ENCODE peak calls at places on chromosomes 3 and 15, in four cellular contexts. O is K562, V is HCT116, J is HepG2. Z is an unnamed sample.

GRCh38 chr3:75321060-75321459 is 343.1 kb upstream of the FRG2C start:
- DNase-seq in J (no peak), V (no peak), O (no peak), Z (no peak)

GRCh38 chr3:170178631-170179030 is 2.9 kb downstream of the PHC3 start:
- DNase-seq in O (no peak), J (no peak), V (no peak), Z (no peak)

GRCh38 chr15:81865850-81866537 is 179.8 kb downstream of the MEX3B start:
- DNase-seq in V (no peak), O (no peak), J (no peak), Z (no peak)

GRCh38 chr3:23183731-23184130 is 19.4 kb upstream of the UBE2E2 start:
- DNase-seq in J (peak; percentile 43), O (no peak), V (peak; percentile 54), Z (peak; percentile 22)

GRCh38 chr15:61195116-61196002 is 33.7 kb downstream of the RORA start:
- DNase-seq in J (peak; percentile 23), O (peak; percentile 46), V (peak; percentile 26), Z (peak; percentile 39)

GRCh38 chr3:172261053-172261452 is 187.2 kb downstream of the GHSR start:
- DNase-seq in V (no peak), J (no peak), O (no peak), Z (no peak)

GRCh38 chr3:193744822-193745684 is 152.0 kb downstream of the OPA1 start:
- DNase-seq in J (peak; percentile 69), V (no peak), O (no peak), Z (no peak)

GRCh38 chr3:69103123-69103522 is 18.4 kb downstream of the ARL6IP5 start:
- DNase-seq in J (no peak), O (no peak), V (no peak), Z (no peak)

GRCh38 chr3:123449986-123450474 is 1.1 kb upstream of the ADCY5 start:
- DNase-seq in V (no peak), J (no peak), O (no peak), Z (no peak)

GRCh38 chr15:46277994-46278885 is 643.4 kb downstream of the SQOR start:
- DNase-seq in V (no peak), O (no peak), J (no peak), Z (no peak)

GRCh38 chr3:115401298-115401697 is 222.0 kb upstream of the GAP43 start:
- DNase-seq in O (no peak), J (no peak), V (no peak), Z (no peak)

GRCh38 chr15:85414991-85415390 is 34.6 kb downstream of the AKAP13 start:
- DNase-seq in O (no peak), J (no peak), V (no peak), Z (no peak)

GRCh38 chr3:37671000-37671483 is 190.6 kb upstream of the CTDSPL start:
- DNase-seq in J (no peak), O (no peak), V (no peak), Z (no peak)

GRCh38 chr3:37668431-37668830 is 193.2 kb upstream of the CTDSPL start:
- DNase-seq in V (no peak), J (no peak), O (no peak), Z (no peak)

GRCh38 chr3:37668831-37669610 is 192.7 kb upstream of the CTDSPL start:
- DNase-seq in V (no peak), J (no peak), O (no peak), Z (no peak)

GRCh38 chr3:37666618-37667017 is 195.1 kb upstream of the CTDSPL start:
- DNase-seq in O (no peak), J (no peak), V (no peak), Z (no peak)

DNA sequence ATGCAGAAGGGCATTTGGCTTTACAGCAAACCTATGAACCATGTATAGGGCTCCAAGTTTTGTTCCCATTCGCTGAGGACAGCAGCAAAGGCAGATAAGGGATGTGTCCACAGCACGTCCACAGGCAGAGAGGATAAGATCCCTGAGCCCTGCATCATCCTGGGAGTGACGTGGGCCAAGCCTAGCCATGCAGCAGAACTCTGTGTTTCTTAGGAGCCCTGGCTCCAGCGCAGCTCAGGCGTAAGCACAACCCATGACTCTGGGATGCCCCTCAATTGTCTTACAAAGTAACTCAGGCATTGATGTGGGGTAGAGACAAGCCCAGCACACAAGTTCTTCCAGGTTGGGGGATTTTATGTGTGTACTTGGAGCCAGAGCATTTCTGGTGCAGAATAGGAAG is 194.3 kb upstream of the CTDSPL start:
- DNase-seq in O (no peak), J (no peak), V (no peak), Z (no peak)
- H3K4me1 ChIP-seq in O (no peaks in the 10 kb centered on the region), J (no peaks in the 10 kb centered on the region), V (no peaks in the 10 kb centered on the region), Z (no peaks in the 10 kb centered on the region)

GRCh38 chr15:55977225-55977624 is 16.2 kb downstream of the NEDD4 start:
- DNase-seq in J (no peak), V (no peak), O (no peak), Z (no peak)
- TF ChIP-seq TCF7L2 in J (no peak), V (no peak), O (no peak), Z (no peak)

GRCh38 chr3:71250026-71250425 is 333.5 kb downstream of the FOXP1 start:
- DNase-seq in O (no peak), V (no peak), J (no peak), Z (no peak)
- H3K4me1 ChIP-seq in O (peaks cover 12% of the 10 kb centered on the region), V (no peaks in the 10 kb centered on the region), J (peaks cover 90% of the 10 kb centered on the region), Z (no peaks in the 10 kb centered on the region)

DNA sequence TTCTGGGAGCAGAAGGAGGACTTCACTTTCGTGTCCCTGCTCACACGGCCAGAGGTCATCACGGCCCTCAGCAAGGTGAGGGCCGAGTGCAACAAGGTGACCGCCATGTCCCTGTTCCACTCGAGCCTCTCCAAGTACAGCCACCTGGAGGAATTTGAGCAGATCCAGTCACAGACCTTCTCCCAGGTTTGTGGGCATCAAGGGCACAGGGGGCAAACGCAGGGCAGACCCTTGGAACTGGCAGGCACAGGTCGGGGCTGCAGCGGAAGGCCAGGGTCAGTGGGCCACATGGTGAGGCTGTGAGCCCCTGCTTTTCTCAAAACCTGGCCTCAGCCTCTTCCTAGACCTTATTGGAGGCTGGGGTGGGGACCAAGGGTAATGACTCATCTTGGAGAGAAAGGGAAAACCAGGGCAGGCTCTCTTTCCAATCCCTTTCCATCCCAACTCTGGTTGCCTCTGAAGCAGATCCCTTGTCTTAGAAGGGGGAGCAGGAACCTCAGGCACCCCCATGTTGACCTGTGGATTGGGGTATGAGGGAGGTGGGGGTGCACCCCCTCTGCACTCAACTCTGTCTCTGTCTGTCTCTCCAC is 29.5 kb downstream of the DNAH1 start:
- DNase-seq in O (no peak), V (no peak), J (no peak), Z (no peak)
- TF ChIP-seq TCF7L2 in O (no peak), V (no peak), J (no peak), Z (no peak)

GRCh38 chr15:67142142-67143092 is 77.0 kb downstream of the SMAD3 start:
- DNase-seq in J (no peak), O (no peak), V (no peak), Z (no peak)
- H3K4me1 ChIP-seq in J (peaks cover 90% of the 10 kb centered on the region), O (peaks cover 17% of the 10 kb centered on the region), V (peaks cover 97% of the 10 kb centered on the region), Z (peaks cover 99% of the 10 kb centered on the region)

DNA sequence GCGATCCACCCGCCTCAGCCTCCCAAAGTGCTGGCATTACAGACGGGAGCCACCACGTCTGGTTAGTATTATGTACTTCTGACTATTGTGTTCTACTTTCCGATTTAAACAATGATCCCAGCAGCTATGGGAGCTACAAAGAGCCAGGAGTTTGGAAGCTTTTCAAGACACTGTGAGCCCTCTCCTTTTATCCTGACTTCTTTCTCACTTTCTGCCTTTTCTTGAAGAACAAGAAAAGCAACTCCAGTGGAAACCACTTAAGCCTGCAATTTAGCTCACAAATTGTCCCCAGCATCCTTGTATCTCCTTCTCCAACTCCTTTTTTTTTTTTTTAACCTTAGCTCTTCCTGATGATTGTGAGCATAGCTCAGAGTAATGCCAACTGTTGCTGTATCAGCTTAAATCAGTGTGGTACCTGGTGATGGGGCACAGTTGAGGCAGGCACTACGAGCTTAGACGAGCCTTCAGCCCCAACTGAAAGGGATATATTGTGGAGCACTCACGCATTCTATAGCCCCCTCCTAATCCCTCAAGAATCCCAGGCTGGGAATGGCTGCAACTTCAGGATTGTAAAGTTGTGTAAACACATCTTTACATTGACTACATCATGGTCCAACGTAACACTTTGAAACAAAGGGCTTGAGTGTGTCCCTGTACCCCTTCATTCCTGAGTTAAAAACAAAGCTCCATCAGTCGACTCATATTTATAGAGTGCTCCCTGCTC is 677.0 kb downstream of the FHIT start:
- DNase-seq in V (no peak), O (no peak), J (no peak), Z (no peak)
- TF ChIP-seq TCF7L2 in V (no peak), O (no peak), J (no peak), Z (no peak)

DNA sequence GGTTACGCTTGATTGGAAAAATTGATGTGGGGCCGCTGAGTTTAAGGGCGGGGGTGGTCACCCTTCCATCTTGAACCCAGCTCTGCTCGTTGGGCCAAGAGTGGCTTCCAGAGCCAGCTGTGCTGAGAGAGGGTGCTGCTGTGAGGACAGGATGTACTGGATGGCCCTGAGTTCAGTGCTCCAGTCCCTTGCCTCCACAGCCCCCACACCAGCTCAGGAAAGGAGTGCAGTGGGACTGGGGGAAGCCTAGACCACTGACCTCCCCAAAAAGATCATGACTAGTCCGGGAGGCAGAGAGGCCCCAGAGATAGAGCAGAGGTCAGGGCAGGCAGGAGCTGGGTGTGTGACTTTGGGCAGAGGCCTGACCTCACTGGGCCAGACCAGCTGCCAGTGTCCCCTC is 4.0 kb upstream of the PTH1R start:
- DNase-seq in O (no peak), J (no peak), V (no peak), Z (no peak)
- H3K4me1 ChIP-seq in O (no peaks in the 10 kb centered on the region), J (peaks cover 27% of the 10 kb centered on the region), V (peaks cover 4% of the 10 kb centered on the region), Z (no peaks in the 10 kb centered on the region)

DNA sequence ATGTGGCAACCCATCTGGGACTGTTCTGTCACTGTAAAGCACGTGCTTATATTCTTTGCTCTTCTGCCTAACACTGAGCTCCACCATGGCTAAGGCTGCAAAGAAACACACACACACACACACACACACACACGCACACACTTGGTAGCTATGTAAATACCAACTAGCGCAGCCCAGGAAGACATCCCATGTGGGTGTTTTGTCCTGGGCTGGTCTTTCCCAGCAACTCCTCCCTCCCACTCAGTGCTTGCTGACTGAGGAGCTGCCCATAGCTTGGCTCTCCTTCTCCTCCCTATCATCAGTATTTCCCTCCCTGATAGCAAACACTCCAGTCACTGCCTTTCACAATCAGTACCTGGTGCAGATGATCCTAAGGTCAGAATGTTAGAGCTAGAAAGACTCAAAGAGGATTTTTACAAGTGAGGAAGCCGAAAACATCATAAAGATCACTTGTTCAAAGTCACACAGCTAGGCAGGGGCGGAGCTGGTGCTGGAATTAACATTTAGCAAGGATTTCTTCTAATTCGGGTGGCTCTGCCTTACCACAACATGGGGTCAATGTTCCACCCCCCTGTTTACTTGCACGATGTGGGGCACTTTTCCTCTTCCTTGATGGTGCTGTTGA is 377.1 kb upstream of the TBL1XR1 start:
- DNase-seq in V (no peak), J (peak; percentile 71), O (no peak), Z (no peak)
- TF ChIP-seq TCF7L2 in V (no peak), J (no peak), O (no peak), Z (no peak)